ENCODE peak calls at places on chromosomes 3 and 15, in nine cellular contexts. One of them, this sample, is unnamed.

GRCh38 chr3:55485208-55485791 is 1.8 kb downstream of the WNT5A start:
- DNase-seq in A549: peak
- DNase-seq in K562: peak
- DNase-seq in HepG2: peak
- DNase-seq in H1: peak
- DNase-seq in HCT116: no peak
- DNase-seq in GM12878: peak
- DNase-seq in endothelial cell of umbilical vein: peak
- DNase-seq in SK-N-SH: peak
- DNase-seq in this sample: peak

GRCh38 chr3:56851966-56852884 is 50.5 kb upstream of the ARHGEF3 start:
- DNase-seq in A549: no peak
- DNase-seq in HCT116: no peak
- DNase-seq in K562: no peak
- DNase-seq in H1: no peak
- DNase-seq in endothelial cell of umbilical vein: no peak
- DNase-seq in SK-N-SH: no peak
- DNase-seq in GM12878: no peak
- DNase-seq in HepG2: no peak
- DNase-seq in this sample: no peak

GRCh38 chr3:99332726-99333125 is 305.7 kb upstream of the COL8A1 start:
- DNase-seq in HepG2: no peak
- DNase-seq in H1: no peak
- DNase-seq in GM12878: no peak
- DNase-seq in K562: no peak
- DNase-seq in A549: no peak
- DNase-seq in HCT116: no peak
- DNase-seq in SK-N-SH: no peak
- DNase-seq in endothelial cell of umbilical vein: no peak
- DNase-seq in this sample: no peak

GRCh38 chr3:170107926-170108325 is 70.1 kb downstream of the GPR160 start:
- DNase-seq in endothelial cell of umbilical vein: no peak
- DNase-seq in HCT116: no peak
- DNase-seq in SK-N-SH: no peak
- DNase-seq in H1: no peak
- DNase-seq in A549: no peak
- DNase-seq in GM12878: no peak
- DNase-seq in K562: no peak
- DNase-seq in HepG2: no peak
- DNase-seq in this sample: no peak

GRCh38 chr3:117202415-117202814 is 492.8 kb downstream of the TUSC7 start:
- DNase-seq in HepG2: no peak
- DNase-seq in SK-N-SH: no peak
- DNase-seq in GM12878: no peak
- DNase-seq in A549: no peak
- DNase-seq in H1: no peak
- DNase-seq in endothelial cell of umbilical vein: no peak
- DNase-seq in HCT116: no peak
- DNase-seq in K562: no peak
- DNase-seq in this sample: no peak

GRCh38 chr15:29089731-29090616 is 179.6 kb downstream of the NSMCE3 start:
- DNase-seq in GM12878: no peak
- DNase-seq in endothelial cell of umbilical vein: no peak
- DNase-seq in K562: no peak
- DNase-seq in A549: no peak
- DNase-seq in HepG2: no peak
- DNase-seq in HCT116: no peak
- DNase-seq in SK-N-SH: no peak
- DNase-seq in H1: no peak
- DNase-seq in this sample: peak

GRCh38 chr3:87949189-87949878 is 109.5 kb downstream of the CGGBP1 start:
- DNase-seq in HCT116: no peak
- DNase-seq in SK-N-SH: no peak
- DNase-seq in H1: no peak
- DNase-seq in endothelial cell of umbilical vein: no peak
- DNase-seq in K562: no peak
- DNase-seq in A549: no peak
- DNase-seq in GM12878: peak
- DNase-seq in HepG2: no peak
- DNase-seq in this sample: no peak

GRCh38 chr15:31268911-31269784 is 57.5 kb upstream of the KLF13 start:
- DNase-seq in GM12878: no peak
- DNase-seq in HepG2: no peak
- DNase-seq in HCT116: no peak
- DNase-seq in A549: no peak
- DNase-seq in endothelial cell of umbilical vein: no peak
- DNase-seq in SK-N-SH: no peak
- DNase-seq in K562: no peak
- DNase-seq in H1: peak
- DNase-seq in this sample: no peak

GRCh38 chr15:82566690-82567089 is 26.4 kb upstream of the RPS17 start:
- DNase-seq in K562: no peak
- DNase-seq in HepG2: peak
- DNase-seq in H1: no peak
- DNase-seq in HCT116: no peak
- DNase-seq in endothelial cell of umbilical vein: no peak
- DNase-seq in A549: no peak
- DNase-seq in GM12878: no peak
- DNase-seq in SK-N-SH: no peak
- DNase-seq in this sample: no peak

GRCh38 chr3:38984731-38985130 is 67.0 kb downstream of the SCN11A start:
- DNase-seq in H1: no peak
- DNase-seq in A549: no peak
- DNase-seq in K562: no peak
- DNase-seq in HCT116: no peak
- DNase-seq in HepG2: no peak
- DNase-seq in GM12878: no peak
- DNase-seq in endothelial cell of umbilical vein: no peak
- DNase-seq in SK-N-SH: no peak
- DNase-seq in this sample: no peak

GRCh38 chr15:68389041-68389930 is 42.7 kb downstream of the ITGA11 start:
- DNase-seq in endothelial cell of umbilical vein: no peak
- DNase-seq in HCT116: no peak
- DNase-seq in SK-N-SH: no peak
- DNase-seq in H1: peak
- DNase-seq in GM12878: no peak
- DNase-seq in K562: no peak
- DNase-seq in A549: no peak
- DNase-seq in HepG2: no peak
- DNase-seq in this sample: peak

GRCh38 chr3:124788254-124788745 is 58.0 kb downstream of the UMPS start:
- DNase-seq in H1: no peak
- DNase-seq in SK-N-SH: no peak
- DNase-seq in endothelial cell of umbilical vein: no peak
- DNase-seq in HepG2: no peak
- DNase-seq in K562: no peak
- DNase-seq in GM12878: no peak
- DNase-seq in HCT116: no peak
- DNase-seq in A549: no peak
- DNase-seq in this sample: no peak

GRCh38 chr3:49535971-49536874 is 18.1 kb upstream of the BSN start:
- DNase-seq in K562: no peak
- DNase-seq in A549: no peak
- DNase-seq in H1: no peak
- DNase-seq in SK-N-SH: no peak
- DNase-seq in HepG2: no peak
- DNase-seq in endothelial cell of umbilical vein: no peak
- DNase-seq in HCT116: no peak
- DNase-seq in GM12878: no peak
- DNase-seq in this sample: no peak

GRCh38 chr3:176816937-176817336 is 380.3 kb downstream of the TBL1XR1 start:
- DNase-seq in HCT116: no peak
- DNase-seq in H1: no peak
- DNase-seq in HepG2: no peak
- DNase-seq in A549: no peak
- DNase-seq in GM12878: no peak
- DNase-seq in endothelial cell of umbilical vein: no peak
- DNase-seq in SK-N-SH: no peak
- DNase-seq in K562: no peak
- DNase-seq in this sample: no peak

GRCh38 chr3:15815696-15816095 is 17.9 kb upstream of the ANKRD28 start:
- DNase-seq in HepG2: peak
- DNase-seq in K562: no peak
- DNase-seq in HCT116: peak
- DNase-seq in endothelial cell of umbilical vein: peak
- DNase-seq in A549: peak
- DNase-seq in GM12878: no peak
- DNase-seq in SK-N-SH: peak
- DNase-seq in H1: no peak
- DNase-seq in this sample: peak

GRCh38 chr3:134049676-134050075 is 20.0 kb upstream of the SLCO2A1 start:
- DNase-seq in HCT116: no peak
- DNase-seq in SK-N-SH: no peak
- DNase-seq in A549: no peak
- DNase-seq in endothelial cell of umbilical vein: no peak
- DNase-seq in HepG2: no peak
- DNase-seq in GM12878: no peak
- DNase-seq in K562: no peak
- DNase-seq in H1: no peak
- DNase-seq in this sample: no peak

GRCh38 chr15:65796610-65797012 is 4.5 kb upstream of the DENND4A start:
- DNase-seq in A549: peak
- DNase-seq in endothelial cell of umbilical vein: peak
- DNase-seq in SK-N-SH: no peak
- DNase-seq in K562: no peak
- DNase-seq in HepG2: no peak
- DNase-seq in H1: no peak
- DNase-seq in GM12878: no peak
- DNase-seq in HCT116: no peak
- DNase-seq in this sample: peak

GRCh38 chr15:71761649-71762048 is 48.7 kb upstream of the NR2E3 start:
- DNase-seq in SK-N-SH: no peak
- DNase-seq in GM12878: no peak
- DNase-seq in H1: no peak
- DNase-seq in HepG2: peak
- DNase-seq in endothelial cell of umbilical vein: peak
- DNase-seq in A549: peak
- DNase-seq in K562: no peak
- DNase-seq in HCT116: peak
- DNase-seq in this sample: peak

GRCh38 chr15:75200765-75201608 is 695 bp upstream of the C15orf39 start:
- DNase-seq in GM12878: no peak
- DNase-seq in A549: no peak
- DNase-seq in HepG2: peak
- DNase-seq in endothelial cell of umbilical vein: peak
- DNase-seq in K562: peak
- DNase-seq in HCT116: peak
- DNase-seq in H1: peak
- DNase-seq in SK-N-SH: no peak
- DNase-seq in this sample: peak
- TF ChIP-seq MAX in GM12878: no peak
- TF ChIP-seq MAX in A549: no peak
- TF ChIP-seq MAX in HepG2: peak
- TF ChIP-seq MAX in endothelial cell of umbilical vein: no peak
- TF ChIP-seq MAX in K562: no peak
- TF ChIP-seq MAX in HCT116: no peak
- TF ChIP-seq MAX in H1: no peak
- TF ChIP-seq MAX in SK-N-SH: no peak
- TF ChIP-seq MAX in this sample: no peak

DNA sequence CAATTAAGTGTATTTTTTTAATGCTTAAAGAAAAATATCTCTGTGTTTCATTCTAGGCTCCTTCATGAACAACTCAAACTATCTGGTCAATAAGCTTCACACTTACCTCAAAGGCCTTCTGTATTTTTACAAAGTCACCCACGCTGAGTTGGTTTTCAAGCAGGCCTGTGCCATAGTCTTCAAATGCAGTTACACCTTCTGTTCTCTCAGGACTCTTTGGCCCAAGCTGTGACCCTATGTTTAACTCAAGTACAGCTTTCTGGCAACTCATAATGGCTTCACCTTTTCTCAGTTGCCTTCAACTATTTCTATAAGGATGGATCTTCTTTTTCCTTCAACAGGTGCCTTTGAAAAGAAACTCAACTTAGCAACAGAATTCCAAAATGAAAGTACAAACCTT is 587 bp downstream of the WDR49 start:
- DNase-seq in GM12878: no peak
- DNase-seq in K562: no peak
- DNase-seq in HCT116: no peak
- DNase-seq in HepG2: no peak
- DNase-seq in A549: no peak
- DNase-seq in H1: no peak
- DNase-seq in endothelial cell of umbilical vein: no peak
- DNase-seq in SK-N-SH: no peak
- DNase-seq in this sample: no peak
- H3K4me3 ChIP-seq in GM12878: no peak
- H3K4me3 ChIP-seq in K562: no peak
- H3K4me3 ChIP-seq in HCT116: no peak
- H3K4me3 ChIP-seq in HepG2: no peak
- H3K4me3 ChIP-seq in A549: no peak
- H3K4me3 ChIP-seq in H1: no peak
- H3K4me3 ChIP-seq in endothelial cell of umbilical vein: no peak
- H3K4me3 ChIP-seq in SK-N-SH: no peak
- H3K4me3 ChIP-seq in this sample: no peak

GRCh38 chr15:75554717-75555116 is 24.4 kb downstream of the PTPN9 start:
- DNase-seq in endothelial cell of umbilical vein: no peak
- DNase-seq in GM12878: no peak
- DNase-seq in SK-N-SH: no peak
- DNase-seq in H1: no peak
- DNase-seq in A549: no peak
- DNase-seq in K562: no peak
- DNase-seq in HepG2: no peak
- DNase-seq in HCT116: no peak
- DNase-seq in this sample: no peak

GRCh38 chr15:75553659-75554058 is 25.5 kb downstream of the PTPN9 start:
- DNase-seq in K562: no peak
- DNase-seq in GM12878: no peak
- DNase-seq in HepG2: no peak
- DNase-seq in HCT116: no peak
- DNase-seq in H1: no peak
- DNase-seq in SK-N-SH: no peak
- DNase-seq in A549: no peak
- DNase-seq in endothelial cell of umbilical vein: no peak
- DNase-seq in this sample: no peak

DNA sequence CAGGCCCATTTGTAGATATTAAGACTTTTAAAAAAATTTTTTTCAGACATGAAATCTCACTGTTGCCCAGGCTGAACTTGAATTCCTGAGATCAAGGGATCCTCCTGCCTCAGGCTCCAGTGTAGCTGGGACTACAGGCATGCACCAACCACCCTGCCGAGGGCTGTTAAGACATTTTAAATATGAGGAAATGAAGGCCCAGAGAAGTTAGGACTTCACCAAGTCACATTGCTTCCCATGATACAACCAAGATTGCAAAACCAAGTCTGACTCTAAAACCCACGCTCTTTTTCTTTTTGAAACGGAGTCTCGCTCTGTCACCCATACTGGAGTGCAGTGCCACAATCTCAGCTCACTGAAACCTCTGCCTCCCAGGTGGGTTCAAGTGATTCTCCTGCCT is 28.0 kb downstream of the PTPN9 start:
- DNase-seq in GM12878: no peak
- DNase-seq in endothelial cell of umbilical vein: no peak
- DNase-seq in K562: no peak
- DNase-seq in HepG2: no peak
- DNase-seq in H1: no peak
- DNase-seq in A549: no peak
- DNase-seq in HCT116: no peak
- DNase-seq in SK-N-SH: no peak
- DNase-seq in this sample: peak
- TF ChIP-seq MAX in GM12878: no peak
- TF ChIP-seq MAX in endothelial cell of umbilical vein: no peak
- TF ChIP-seq MAX in K562: no peak
- TF ChIP-seq MAX in HepG2: no peak
- TF ChIP-seq MAX in H1: no peak
- TF ChIP-seq MAX in A549: no peak
- TF ChIP-seq MAX in HCT116: no peak
- TF ChIP-seq MAX in SK-N-SH: no peak
- TF ChIP-seq MAX in this sample: no peak

GRCh38 chr3:458614-459375 is 262.2 kb downstream of the CHL1 start:
- DNase-seq in endothelial cell of umbilical vein: no peak
- DNase-seq in GM12878: no peak
- DNase-seq in HCT116: no peak
- DNase-seq in H1: no peak
- DNase-seq in A549: no peak
- DNase-seq in HepG2: no peak
- DNase-seq in K562: no peak
- DNase-seq in SK-N-SH: no peak
- DNase-seq in this sample: no peak
- H3K4me3 ChIP-seq in endothelial cell of umbilical vein: no peak
- H3K4me3 ChIP-seq in GM12878: no peak
- H3K4me3 ChIP-seq in HCT116: no peak
- H3K4me3 ChIP-seq in H1: no peak
- H3K4me3 ChIP-seq in A549: no peak
- H3K4me3 ChIP-seq in HepG2: no peak
- H3K4me3 ChIP-seq in K562: no peak
- H3K4me3 ChIP-seq in SK-N-SH: no peak
- H3K4me3 ChIP-seq in this sample: no peak

This sample was measured in NB4.